ENCODE peak calls at places on chromosomes 5 and 9, in nine cellular contexts. X, R, N, T, J, D, V, M and E are unnamed samples.

GRCh38 chr9:114285166-114285867 is 37.6 kb upstream of the ORM1 start:
- DNase-seq in R (no peak), J (no peak), M (peak), X (no peak), T (peak), D (peak), N (peak), V (peak), E (no peak)

GRCh38 chr5:31122998-31123950 is 70.2 kb upstream of the CDH6 start:
- DNase-seq in N (no peak), J (no peak), R (no peak), T (no peak), X (no peak), V (peak), D (peak), M (no peak), E (no peak)

GRCh38 chr9:102479191-102479590 is 515.9 kb upstream of the CYLC2 start:
- DNase-seq in D (no peak), M (no peak), R (no peak), T (no peak), J (no peak), V (peak), X (no peak), N (no peak), E (no peak)

GRCh38 chr9:134591573-134591981 is 50.0 kb upstream of the COL5A1 start:
- DNase-seq in M (no peak), D (no peak), V (no peak), R (no peak), T (no peak), J (no peak), N (no peak), X (no peak), E (no peak)

GRCh38 chr5:134132372-134133212 is 18.1 kb downstream of the TCF7 start:
- DNase-seq in R (peak), X (no peak), D (no peak), J (no peak), M (no peak), T (no peak), V (no peak), N (no peak), E (peak)

GRCh38 chr5:68405784-68406183 is 190.2 kb downstream of the PIK3R1 start:
- DNase-seq in N (no peak), R (no peak), X (no peak), D (no peak), V (no peak), M (no peak), J (no peak), T (no peak), E (no peak)

GRCh38 chr5:148880197-148880596 is 53.8 kb downstream of the ADRB2 start:
- DNase-seq in N (no peak), X (no peak), M (no peak), D (no peak), J (no peak), R (no peak), V (no peak), T (no peak), E (no peak)

GRCh38 chr5:18546570-18546969 is 912.3 kb downstream of the TAF11L14 start:
- DNase-seq in M (no peak), J (peak), R (no peak), D (no peak), N (no peak), V (no peak), T (no peak), X (no peak), E (no peak)

GRCh38 chr5:16596541-16596940 is 20.3 kb downstream of the RETREG1 start:
- DNase-seq in V (peak), N (no peak), M (no peak), T (no peak), R (no peak), D (peak), X (no peak), J (no peak), E (no peak)

GRCh38 chr5:114419941-114420340 is 58.1 kb downstream of the KCNN2 start:
- DNase-seq in V (no peak), X (no peak), N (no peak), T (no peak), M (no peak), J (no peak), D (peak), R (no peak), E (no peak)